ENCODE peak calls at places on chromosomes 11 and 22, in five cellular contexts. One of them, this sample, is unnamed.

GRCh38 chr11:75959540-75959939 is 144.5 kb downstream of the UVRAG start:
- DNase-seq in IMR-90: no peak
- DNase-seq in HepG2: no peak
- DNase-seq in GM12878: no peak
- DNase-seq in K562: no peak
- DNase-seq in this sample: no peak

GRCh38 chr11:95991545-95991944 is 67.6 kb upstream of the MTMR2 start:
- DNase-seq in GM12878: no peak
- DNase-seq in IMR-90: peak
- DNase-seq in K562: no peak
- DNase-seq in HepG2: no peak
- DNase-seq in this sample: no peak

GRCh38 chr11:65444314-65445051 is 21.9 kb downstream of the NEAT1 start:
- DNase-seq in IMR-90: peak
- DNase-seq in GM12878: no peak
- DNase-seq in K562: no peak
- DNase-seq in HepG2: no peak
- DNase-seq in this sample: no peak

GRCh38 chr11:68329993-68330699 is 17.8 kb downstream of the LRP5 start:
- DNase-seq in IMR-90: peak
- DNase-seq in K562: no peak
- DNase-seq in HepG2: no peak
- DNase-seq in GM12878: no peak
- DNase-seq in this sample: no peak

GRCh38 chr11:131041331-131042040 is 125.2 kb upstream of the SNX19 start:
- DNase-seq in K562: no peak
- DNase-seq in GM12878: no peak
- DNase-seq in HepG2: no peak
- DNase-seq in IMR-90: no peak
- DNase-seq in this sample: no peak

GRCh38 chr11:61626580-61627380 is 45.9 kb upstream of the SYT7 start:
- DNase-seq in K562: no peak
- DNase-seq in HepG2: peak
- DNase-seq in IMR-90: peak
- DNase-seq in GM12878: no peak
- DNase-seq in this sample: no peak

GRCh38 chr22:45397806-45398205 is 15.6 kb downstream of the SMC1B start:
- DNase-seq in GM12878: no peak
- DNase-seq in HepG2: peak
- DNase-seq in IMR-90: no peak
- DNase-seq in K562: no peak
- DNase-seq in this sample: no peak

GRCh38 chr11:21511835-21512440 is 680.9 kb upstream of the ANO5 start:
- DNase-seq in IMR-90: no peak
- DNase-seq in K562: peak
- DNase-seq in HepG2: peak
- DNase-seq in GM12878: no peak
- DNase-seq in this sample: peak

GRCh38 chr22:25697978-25698377 is 44.0 kb upstream of the MYO18B start:
- DNase-seq in HepG2: no peak
- DNase-seq in IMR-90: no peak
- DNase-seq in K562: no peak
- DNase-seq in GM12878: no peak
- DNase-seq in this sample: no peak

GRCh38 chr11:128582496-128583366 is 4.6 kb downstream of the ETS1 start:
- DNase-seq in HepG2: no peak
- DNase-seq in K562: no peak
- DNase-seq in IMR-90: peak
- DNase-seq in GM12878: no peak
- DNase-seq in this sample: peak

GRCh38 chr11:94926698-94927237 is 46.6 kb downstream of the CWC15 start:
- DNase-seq in GM12878: no peak
- DNase-seq in K562: no peak
- DNase-seq in IMR-90: peak
- DNase-seq in HepG2: no peak
- DNase-seq in this sample: no peak

GRCh38 chr22:28923826-28924732 is 40.7 kb downstream of the ZNRF3 start:
- DNase-seq in K562: no peak
- DNase-seq in GM12878: no peak
- DNase-seq in IMR-90: no peak
- DNase-seq in HepG2: peak
- DNase-seq in this sample: no peak

GRCh38 chr11:10087621-10088225 is 206.3 kb downstream of the SBF2 start:
- DNase-seq in K562: no peak
- DNase-seq in GM12878: no peak
- DNase-seq in HepG2: no peak
- DNase-seq in IMR-90: no peak
- DNase-seq in this sample: no peak

GRCh38 chr22:36771376-36772063 is 4.4 kb downstream of the IFT27 start:
- DNase-seq in HepG2: no peak
- DNase-seq in K562: no peak
- DNase-seq in GM12878: no peak
- DNase-seq in IMR-90: no peak
- DNase-seq in this sample: no peak

GRCh38 chr11:45879803-45880685 is 5.4 kb upstream of the MAPK8IP1 start:
- DNase-seq in HepG2: no peak
- DNase-seq in GM12878: no peak
- DNase-seq in IMR-90: peak
- DNase-seq in K562: peak
- DNase-seq in this sample: no peak

GRCh38 chr22:28034760-28035401 is 115.8 kb upstream of the PITPNB start:
- DNase-seq in IMR-90: peak
- DNase-seq in GM12878: no peak
- DNase-seq in HepG2: no peak
- DNase-seq in K562: peak
- DNase-seq in this sample: no peak

GRCh38 chr11:83284501-83285051 is 1.6 kb downstream of the CCDC90B start:
- DNase-seq in IMR-90: no peak
- DNase-seq in GM12878: no peak
- DNase-seq in K562: no peak
- DNase-seq in HepG2: peak
- DNase-seq in this sample: no peak

GRCh38 chr11:76209956-76210885 is 3.9 kb upstream of the WNT11 start:
- DNase-seq in K562: no peak
- DNase-seq in HepG2: no peak
- DNase-seq in GM12878: no peak
- DNase-seq in IMR-90: peak
- DNase-seq in this sample: peak

GRCh38 chr22:49515486-49515885 is 312.2 kb downstream of the BRD1 start:
- DNase-seq in IMR-90: no peak
- DNase-seq in K562: no peak
- DNase-seq in HepG2: peak
- DNase-seq in GM12878: no peak
- DNase-seq in this sample: peak

GRCh38 chr22:36562261-36562835 is 33.4 kb upstream of the EIF3D start:
- DNase-seq in HepG2: no peak
- DNase-seq in IMR-90: peak
- DNase-seq in K562: peak
- DNase-seq in GM12878: no peak
- DNase-seq in this sample: peak

GRCh38 chr11:48006301-48006992 is 26.1 kb downstream of the PTPRJ start:
- DNase-seq in IMR-90: peak
- DNase-seq in HepG2: no peak
- DNase-seq in GM12878: peak
- DNase-seq in K562: peak
- DNase-seq in this sample: no peak

GRCh38 chr22:35524966-35525686 is 15.5 kb upstream of the RASD2 start:
- DNase-seq in IMR-90: no peak
- DNase-seq in HepG2: no peak
- DNase-seq in GM12878: no peak
- DNase-seq in K562: no peak
- DNase-seq in this sample: no peak

GRCh38 chr22:50301581-50301991 is 5.9 kb downstream of the PLXNB2 start:
- DNase-seq in K562: no peak
- DNase-seq in IMR-90: no peak
- DNase-seq in HepG2: no peak
- DNase-seq in GM12878: no peak
- DNase-seq in this sample: no peak

GRCh38 chr22:45273452-45274075 is 11.2 kb upstream of the UPK3A start:
- DNase-seq in GM12878: no peak
- DNase-seq in K562: no peak
- DNase-seq in IMR-90: no peak
- DNase-seq in HepG2: peak
- DNase-seq in this sample: no peak

GRCh38 chr22:44448271-44448780 is 49.7 kb downstream of the RTL6 start:
- DNase-seq in K562: no peak
- DNase-seq in IMR-90: peak
- DNase-seq in GM12878: no peak
- DNase-seq in HepG2: no peak
- DNase-seq in this sample: peak

GRCh38 chr11:103812680-103813079 is 223.8 kb upstream of the DDI1 start:
- DNase-seq in HepG2: no peak
- DNase-seq in K562: no peak
- DNase-seq in IMR-90: no peak
- DNase-seq in GM12878: no peak
- DNase-seq in this sample: no peak

GRCh38 chr11:206002-206384 is 1.2 kb downstream of the BET1L start:
- DNase-seq in K562: no peak
- DNase-seq in IMR-90: no peak
- DNase-seq in GM12878: no peak
- DNase-seq in HepG2: no peak
- DNase-seq in this sample: no peak

GRCh38 chr11:77019976-77020591 is 14.1 kb upstream of the B3GNT6 start:
- DNase-seq in GM12878: no peak
- DNase-seq in IMR-90: peak
- DNase-seq in HepG2: peak
- DNase-seq in K562: peak
- DNase-seq in this sample: peak

GRCh38 chr11:92739020-92739419 is 230.4 kb upstream of the MTNR1B start:
- DNase-seq in K562: no peak
- DNase-seq in HepG2: no peak
- DNase-seq in GM12878: no peak
- DNase-seq in IMR-90: peak
- DNase-seq in this sample: no peak

GRCh38 chr11:115081972-115082371 is 403.6 kb downstream of the NXPE2 start:
- DNase-seq in IMR-90: no peak
- DNase-seq in HepG2: no peak
- DNase-seq in K562: no peak
- DNase-seq in GM12878: no peak
- DNase-seq in this sample: no peak

GRCh38 chr11:122628691-122629555 is 26.6 kb upstream of the UBASH3B start:
- DNase-seq in HepG2: peak
- DNase-seq in K562: peak
- DNase-seq in IMR-90: peak
- DNase-seq in GM12878: no peak
- DNase-seq in this sample: peak

GRCh38 chr11:44310198-44310455 is 188 bp upstream of the ALX4 start:
- DNase-seq in HepG2: no peak
- DNase-seq in K562: no peak
- DNase-seq in GM12878: no peak
- DNase-seq in IMR-90: no peak
- DNase-seq in this sample: no peak

GRCh38 chr11:95567685-95568084 is 221.9 kb downstream of the FAM76B start:
- DNase-seq in GM12878: no peak
- DNase-seq in HepG2: no peak
- DNase-seq in K562: no peak
- DNase-seq in IMR-90: peak
- DNase-seq in this sample: no peak

GRCh38 chr11:86983071-86983488 is 27.9 kb upstream of the FZD4 start:
- DNase-seq in K562: no peak
- DNase-seq in HepG2: peak
- DNase-seq in IMR-90: no peak
- DNase-seq in GM12878: no peak
- DNase-seq in this sample: no peak

GRCh38 chr11:118051611-118052461 is 25.0 kb upstream of the TMPRSS4 start:
- DNase-seq in IMR-90: no peak
- DNase-seq in GM12878: peak
- DNase-seq in K562: no peak
- DNase-seq in HepG2: no peak
- DNase-seq in this sample: no peak

GRCh38 chr11:124584681-124585372 is 15.0 kb downstream of the OR8A1 start:
- DNase-seq in K562: no peak
- DNase-seq in GM12878: no peak
- DNase-seq in IMR-90: no peak
- DNase-seq in HepG2: no peak
- DNase-seq in this sample: no peak
- TF ChIP-seq POLR2A in K562: no peak
- TF ChIP-seq POLR2A in GM12878: no peak
- TF ChIP-seq POLR2A in IMR-90: no peak
- TF ChIP-seq POLR2A in HepG2: no peak
- TF ChIP-seq POLR2A in this sample: no peak

GRCh38 chr22:34301569-34301968 is 381.3 kb upstream of the LARGE1 start:
- DNase-seq in K562: no peak
- DNase-seq in IMR-90: no peak
- DNase-seq in GM12878: no peak
- DNase-seq in HepG2: no peak
- DNase-seq in this sample: no peak
- TF ChIP-seq BHLHE40 in K562: no peak
- TF ChIP-seq BHLHE40 in IMR-90: no peak
- TF ChIP-seq BHLHE40 in GM12878: no peak
- TF ChIP-seq BHLHE40 in HepG2: no peak
- TF ChIP-seq BHLHE40 in this sample: no peak

GRCh38 chr22:24592846-24593809 is at the start of gene LRRC75B:
- DNase-seq in GM12878: no peak
- DNase-seq in K562: peak
- DNase-seq in IMR-90: peak
- DNase-seq in HepG2: peak
- DNase-seq in this sample: peak
- TF ChIP-seq POLR2A in GM12878: peak
- TF ChIP-seq POLR2A in K562: peak
- TF ChIP-seq POLR2A in IMR-90: peak
- TF ChIP-seq POLR2A in HepG2: peak
- TF ChIP-seq POLR2A in this sample: peak

GRCh38 chr22:46779651-46780050 is 17.2 kb downstream of the TBC1D22A start:
- DNase-seq in GM12878: no peak
- DNase-seq in IMR-90: no peak
- DNase-seq in K562: no peak
- DNase-seq in HepG2: no peak
- DNase-seq in this sample: no peak

GRCh38 chr22:46780453-46780852 is 18.0 kb downstream of the TBC1D22A start:
- DNase-seq in IMR-90: no peak
- DNase-seq in K562: no peak
- DNase-seq in GM12878: no peak
- DNase-seq in HepG2: no peak
- DNase-seq in this sample: no peak

GRCh38 chr22:46781291-46781690 is 18.8 kb downstream of the TBC1D22A start:
- DNase-seq in IMR-90: no peak
- DNase-seq in K562: no peak
- DNase-seq in HepG2: no peak
- DNase-seq in GM12878: no peak
- DNase-seq in this sample: no peak

GRCh38 chr22:46779023-46779422 is 16.6 kb downstream of the TBC1D22A start:
- DNase-seq in HepG2: no peak
- DNase-seq in GM12878: no peak
- DNase-seq in IMR-90: no peak
- DNase-seq in K562: no peak
- DNase-seq in this sample: no peak

DNA sequence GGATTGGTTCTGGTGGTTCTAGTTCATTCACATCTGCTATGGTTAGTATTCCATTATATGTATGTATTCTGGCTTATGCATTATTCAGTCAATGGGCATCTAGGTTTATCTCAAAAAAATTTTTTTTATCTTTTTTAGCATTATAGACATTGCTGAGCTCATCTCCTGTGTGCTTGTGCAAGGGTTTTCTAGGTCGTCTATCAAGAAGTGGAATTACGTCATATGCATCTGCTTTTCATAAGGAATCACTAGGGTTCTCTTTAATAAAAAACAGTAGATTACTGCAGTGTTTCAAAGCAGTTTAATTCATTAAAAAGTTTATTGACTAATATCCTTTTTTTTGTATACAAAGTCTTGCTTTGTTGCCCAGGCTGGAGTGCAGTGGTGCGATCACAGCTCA is 21.3 kb downstream of the TBC1D22A start:
- DNase-seq in HepG2: no peak
- DNase-seq in GM12878: no peak
- DNase-seq in IMR-90: peak
- DNase-seq in K562: no peak
- DNase-seq in this sample: no peak
- TF ChIP-seq BHLHE40 in HepG2: no peak
- TF ChIP-seq BHLHE40 in GM12878: no peak
- TF ChIP-seq BHLHE40 in IMR-90: no peak
- TF ChIP-seq BHLHE40 in K562: no peak
- TF ChIP-seq BHLHE40 in this sample: no peak